ENCODE peak calls at places on chromosomes 11 and 22, in six cellular contexts. E is neuronal stem cell, K is H9, F is IMR-90, D is H1, I is mesenchymal stem cell. V is an unnamed sample.

GRCh38 chr22:30881361-30882180 is 87.0 kb downstream of the MORC2 start:
- DNase-seq in I (no peak), K (no peak), F (no peak), D (no peak), E (peak), V (no peak)

GRCh38 chr11:33933607-33934006 is 41.7 kb upstream of the LMO2 start:
- DNase-seq in D (no peak), I (no peak), E (no peak), K (no peak), F (no peak), V (no peak)

GRCh38 chr11:75429902-75430691 is 2.9 kb downstream of the KLHL35 start:
- DNase-seq in I (peak), K (peak), F (peak), D (peak), E (no peak), V (peak)

GRCh38 chr11:125514336-125515101 is 18.5 kb upstream of the FEZ1 start:
- DNase-seq in E (no peak), D (no peak), I (peak), F (peak), K (no peak), V (peak)

GRCh38 chr11:116605543-116605942 is 167.2 kb downstream of the BUD13 start:
- DNase-seq in I (no peak), K (peak), D (peak), F (peak), E (peak), V (peak)

GRCh38 chr11:73949912-73950311 is 914 bp upstream of the DNAJB13 start:
- DNase-seq in K (no peak), F (no peak), I (no peak), E (no peak), D (no peak), V (no peak)

GRCh38 chr22:50286275-50286674 is 16.1 kb upstream of the MAPK11 start:
- DNase-seq in K (no peak), I (no peak), E (no peak), D (no peak), F (no peak), V (no peak)

GRCh38 chr22:43433904-43434600 is 22.2 kb downstream of the MPPED1 start:
- DNase-seq in D (no peak), E (no peak), I (no peak), F (no peak), K (peak), V (no peak)

GRCh38 chr11:74195828-74196227 is 24.7 kb downstream of the PPME1 start:
- DNase-seq in E (no peak), K (no peak), F (peak), I (peak), D (no peak), V (no peak)

GRCh38 chr11:112599861-112600533 is 339.3 kb upstream of the PLET1 start:
- DNase-seq in I (no peak), D (no peak), E (no peak), K (no peak), F (no peak), V (no peak)
- H4K91ac ChIP-seq in I (no peak), D (no peak), E (no peak), K (no peak), F (no peak), V (no peak)

DNA sequence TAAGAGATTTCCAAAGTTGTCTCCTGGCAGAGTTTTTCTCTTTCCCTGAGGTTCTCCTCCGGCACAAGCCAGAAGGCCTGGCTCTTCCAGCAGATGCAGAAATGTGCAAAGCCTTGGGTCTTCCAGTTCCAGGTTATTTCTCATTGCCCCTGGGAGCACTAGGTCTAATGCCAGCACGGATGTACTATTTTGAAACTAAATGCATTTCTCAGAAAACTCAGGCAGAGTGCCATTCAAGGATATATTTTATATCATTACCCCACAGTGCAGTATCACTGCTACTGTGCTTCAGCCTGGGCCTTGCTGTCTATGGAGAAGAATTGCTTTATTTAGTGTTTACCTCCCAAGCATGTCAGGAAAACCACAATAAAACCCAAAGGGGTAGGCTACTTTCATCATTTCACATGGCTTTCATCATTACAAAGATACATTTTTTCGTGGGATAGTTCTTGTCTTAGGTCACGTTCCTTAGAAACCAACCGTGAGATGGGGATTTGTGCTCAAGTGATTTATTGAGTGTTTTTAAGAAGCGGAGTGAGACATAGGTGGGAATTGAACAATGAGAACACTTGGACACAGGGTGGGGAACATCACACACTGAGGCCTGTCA is 22.4 kb upstream of the FZD4 start:
- DNase-seq in F (no peak), E (no peak), I (no peak), K (no peak), D (no peak), V (no peak)
- H4K91ac ChIP-seq in F (no peak), E (no peak), I (no peak), K (no peak), D (no peak), V (no peak)

DNA sequence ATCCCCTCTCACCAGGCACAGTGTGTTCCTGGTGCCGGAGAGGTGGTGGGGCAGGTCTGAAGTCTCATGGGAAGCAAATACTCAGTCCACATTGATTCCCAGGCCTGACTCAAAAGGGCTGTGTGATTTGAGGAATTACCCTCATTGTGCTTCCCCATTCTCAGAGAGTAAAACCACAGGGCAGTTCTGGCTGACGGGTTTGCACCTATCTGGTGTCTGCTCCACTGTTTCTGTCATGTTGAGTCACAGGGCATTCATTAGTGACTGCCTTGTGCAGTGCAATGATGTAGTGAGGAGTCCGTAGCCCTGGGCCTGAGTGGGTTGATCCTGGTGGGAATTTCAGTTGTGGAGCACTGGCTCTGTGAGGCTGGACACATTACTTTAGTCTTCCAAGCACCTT is 85.2 kb upstream of the ARHGAP20 start:
- DNase-seq in I (no peak), K (no peak), F (peak), D (no peak), E (no peak), V (peak)
- H4K91ac ChIP-seq in I (no peak), K (no peak), F (peak), D (no peak), E (no peak), V (no peak)

GRCh38 chr11:30091728-30092127 is 74.9 kb upstream of the KCNA4 start:
- DNase-seq in K (no peak), F (no peak), I (no peak), E (no peak), D (no peak), V (no peak)

GRCh38 chr11:30091246-30091645 is 74.4 kb upstream of the KCNA4 start:
- DNase-seq in D (no peak), K (no peak), F (no peak), I (no peak), E (no peak), V (no peak)

DNA sequence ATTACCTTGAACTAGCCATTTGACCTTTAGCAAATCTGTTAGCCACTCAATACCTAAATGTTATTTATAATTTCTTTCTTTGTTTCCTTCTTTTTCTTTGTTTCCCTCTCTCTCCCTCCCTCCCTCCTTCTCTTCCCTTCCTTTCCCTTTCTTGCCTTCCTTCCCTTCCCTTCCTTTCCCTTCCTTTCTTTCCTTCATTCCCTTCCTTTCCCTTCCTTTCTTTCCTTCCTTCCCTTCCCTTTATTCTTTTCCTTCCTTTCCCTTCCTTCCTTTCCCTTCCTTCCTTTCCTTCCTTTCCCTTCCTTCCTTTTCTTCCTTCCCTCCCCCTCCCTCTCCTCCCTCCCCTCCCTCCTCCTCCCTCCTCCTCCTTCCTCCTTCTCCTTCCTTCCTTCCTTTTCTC is 75.7 kb upstream of the KCNA4 start:
- DNase-seq in E (no peak), K (no peak), D (no peak), I (no peak), F (no peak), V (no peak)
- H4K91ac ChIP-seq in E (no peak), K (no peak), D (no peak), I (no peak), F (no peak), V (no peak)

DNA sequence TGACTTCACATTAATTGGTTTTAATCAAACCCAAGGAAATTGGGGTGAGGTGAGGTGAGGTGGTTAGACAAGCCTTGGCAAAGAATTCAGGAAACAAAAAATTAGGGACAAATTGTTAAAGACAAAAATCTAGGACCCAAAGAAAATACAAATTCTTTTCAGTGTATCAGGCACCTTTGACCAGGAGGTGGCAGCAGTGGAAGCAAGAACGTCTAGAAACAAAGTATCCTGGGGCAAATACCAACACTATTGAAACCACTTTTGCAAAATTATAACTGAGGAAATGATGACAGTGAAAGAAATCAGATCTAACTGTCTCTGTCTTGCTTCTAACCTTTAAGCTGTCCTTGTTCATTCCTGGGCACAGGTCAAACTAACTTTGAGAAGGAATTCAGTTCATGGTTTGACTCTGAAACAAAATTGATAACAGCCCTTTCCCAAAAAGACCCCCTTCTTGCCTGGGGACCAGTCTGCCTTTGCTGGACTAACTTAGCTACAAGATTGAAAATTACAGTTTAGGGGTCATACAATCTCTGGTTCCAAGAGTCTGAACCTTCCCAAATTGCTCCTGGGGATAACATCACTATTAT is 11.1 kb upstream of the ALKBH8 start:
- DNase-seq in D (peak), E (peak), F (peak), I (peak), K (no peak), V (peak)
- H4K91ac ChIP-seq in D (no peak), E (no peak), F (no peak), I (no peak), K (no peak), V (no peak)

DNA sequence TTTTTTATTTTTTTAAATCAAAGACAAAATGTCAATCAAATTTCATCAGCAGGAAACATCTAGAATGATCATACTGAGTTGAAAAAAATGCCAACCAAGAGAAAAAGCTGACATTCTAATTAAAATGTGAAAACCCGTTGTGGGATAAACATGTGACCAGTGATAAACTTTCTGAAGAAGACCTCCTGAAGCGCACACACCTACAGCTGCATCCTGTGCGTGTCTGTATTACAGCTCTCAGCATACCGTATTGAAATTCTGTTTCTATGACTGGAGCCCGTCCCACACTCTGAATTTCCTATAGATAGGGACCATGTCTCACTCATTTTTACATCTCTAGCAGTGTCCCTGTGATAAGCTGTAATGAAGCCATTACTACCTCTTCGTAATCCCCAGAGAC is 12.2 kb upstream of the NUP50 start:
- DNase-seq in E (no peak), D (no peak), I (no peak), F (no peak), K (no peak), V (no peak)
- H4K91ac ChIP-seq in E (no peak), D (no peak), I (no peak), F (no peak), K (no peak), V (no peak)